ENCODE peak calls at places on chromosomes 6 and 20, in eight cellular contexts. D is hippocampal formation; N is activated T-helper 1 cell treated with anti-CD3 and anti-CD28 coated beads, Interleukin-2, amount 50 U/mL, for 16 hours; T is RPMI8226; H is glutamatergic neuron; R is NCI-H1092; P is D341Med; A is stimulated activated CD4-positive, alpha-beta T cell treated with anti-CD3 and anti-CD28 coated beads, Interleukin-1b, Interleukin-23, amount 100 ng/mL, for 24 hours. S is an unnamed sample.

GRCh38 chr20:23200914-23201313 is 114.8 kb upstream of the CD93 start:
- DNase-seq in D (no peak), N (no peak), T (peak), H (no peak), R (peak), P (no peak), A (no peak), S (no peak)

GRCh38 chr6:150037526-150038201 is 12.3 kb upstream of the RAET1L start:
- DNase-seq in D (no peak), N (no peak), T (no peak), H (peak), R (no peak), P (no peak), A (no peak), S (no peak)

GRCh38 chr6:2205396-2205795 is 40.0 kb downstream of the GMDS start:
- DNase-seq in D (no peak), N (no peak), T (no peak), H (no peak), R (no peak), P (no peak), A (no peak), S (no peak)

GRCh38 chr6:83838727-83839126 is 14.4 kb upstream of the RIPPLY2 start:
- DNase-seq in D (no peak), N (no peak), T (no peak), H (no peak), R (no peak), P (no peak), A (no peak), S (no peak)

GRCh38 chr20:32296874-32297420 is 19.5 kb downstream of the KIF3B start:
- DNase-seq in D (no peak), N (no peak), T (no peak), H (no peak), R (no peak), P (no peak), A (no peak), S (no peak)

GRCh38 chr6:39466664-39467063 is 144.2 kb upstream of the KCNK16 start:
- DNase-seq in D (no peak), N (no peak), T (peak), H (no peak), R (no peak), P (no peak), A (no peak), S (no peak)

GRCh38 chr6:157615411-157615763 is 207.7 kb upstream of the SNX9 start:
- DNase-seq in D (no peak), N (no peak), T (no peak), H (no peak), R (no peak), P (no peak), A (no peak), S (no peak)

GRCh38 chr6:41306187-41306854 is 19.8 kb upstream of the TREM1 start:
- DNase-seq in D (peak), N (no peak), T (peak), H (peak), R (peak), P (peak), A (peak), S (peak)

GRCh38 chr20:53739799-53740785 is 146.5 kb upstream of the ZNF217 start:
- DNase-seq in D (no peak), N (no peak), T (no peak), H (peak), R (no peak), P (no peak), A (no peak), S (no peak)

GRCh38 chr20:61901421-61902212 is 164.1 kb downstream of the TAF4 start:
- DNase-seq in D (no peak), N (no peak), T (peak), H (no peak), R (no peak), P (no peak), A (no peak), S (no peak)

GRCh38 chr6:22613695-22614094 is 44.3 kb downstream of the HDGFL1 start:
- DNase-seq in D (no peak), N (no peak), T (no peak), H (no peak), R (no peak), P (no peak), A (no peak), S (no peak)

GRCh38 chr6:169172435-169172834 is 81.2 kb downstream of the THBS2 start:
- DNase-seq in D (no peak), N (no peak), T (no peak), H (no peak), R (no peak), P (peak), A (no peak), S (no peak)

GRCh38 chr6:65997539-65997938 is 290.5 kb upstream of the EYS start:
- DNase-seq in D (no peak), N (no peak), T (no peak), H (no peak), R (no peak), P (no peak), A (no peak), S (no peak)